ENCODE peak calls at places on chromosome 14, in six cellular contexts. I is HFF-Myc, W is gastrocnemius medialis, C is BJ, K is A549, V is astrocyte of the spinal cord. T is an unnamed sample.

GRCh38 chr14:54189358-54190354 is 207.2 kb upstream of the CDKN3 start:
- DNase-seq in I (peak; percentile 77), W (no peak), C (no peak), K (peak; percentile 55), V (peak; percentile 82), T (peak; percentile 93)

GRCh38 chr14:76762617-76763361 is 1.5 kb downstream of the VASH1 start:
- DNase-seq in I (no peak), W (no peak), C (no peak), K (no peak), V (no peak), T (no peak)

GRCh38 chr14:32383337-32384009 is 54.4 kb downstream of the AKAP6 start:
- DNase-seq in I (no peak), W (no peak), C (no peak), K (no peak), V (no peak), T (peak; percentile 55)

GRCh38 chr14:89576132-89576923 is 159.3 kb upstream of the FOXN3 start:
- DNase-seq in I (no peak), W (no peak), C (no peak), K (no peak), V (no peak), T (no peak)

GRCh38 chr14:22099942-22100763 is 426.5 kb upstream of the OR4E1 start:
- DNase-seq in I (peak; percentile 32), W (peak; percentile 45), C (no peak), K (peak; percentile 81), V (peak; percentile 51), T (peak; percentile 90)

GRCh38 chr14:91112172-91112571 is 1.7 kb upstream of the DGLUCY start:
- DNase-seq in I (no peak), W (no peak), C (no peak), K (no peak), V (no peak), T (no peak)

GRCh38 chr14:45185110-45185814 is 49.5 kb downstream of the FANCM start:
- DNase-seq in I (no peak), W (no peak), C (no peak), K (no peak), V (no peak), T (peak; percentile 23)

GRCh38 chr14:77543637-77544334 is 45.2 kb upstream of the ISM2 start:
- DNase-seq in I (no peak), W (no peak), C (no peak), K (no peak), V (no peak), T (no peak)

GRCh38 chr14:94560782-94561655 is at the start of gene SERPINA4:
- DNase-seq in I (no peak), W (no peak), C (no peak), K (no peak), V (no peak), T (no peak)

GRCh38 chr14:26917086-26917485 is 319.3 kb upstream of the NOVA1 start:
- DNase-seq in I (peak; percentile 11), W (peak; percentile 10), C (no peak), K (peak; percentile 6), V (peak; percentile 47), T (peak; percentile 56)

GRCh38 chr14:29240046-29240445 is 473.5 kb downstream of the FOXG1 start:
- DNase-seq in I (no peak), W (no peak), C (peak; percentile 80), K (peak; percentile 11), V (peak; percentile 86), T (peak; percentile 29)

GRCh38 chr14:59281613-59282012 is 93.1 kb downstream of the DAAM1 start:
- DNase-seq in I (no peak), W (no peak), C (no peak), K (no peak), V (peak; percentile 29), T (peak; percentile 93)

GRCh38 chr14:63276016-63276415 is 42.7 kb downstream of the GPHB5 start:
- DNase-seq in I (no peak), W (no peak), C (no peak), K (no peak), V (no peak), T (no peak)

GRCh38 chr14:29759521-29760340 is 167.9 kb downstream of the PRKD1 start:
- DNase-seq in I (no peak), W (no peak), C (no peak), K (no peak), V (no peak), T (no peak)

GRCh38 chr14:80055912-80056801 is 155.1 kb downstream of the DIO2 start:
- DNase-seq in I (peak; percentile 39), W (peak; percentile 2), C (no peak), K (peak; percentile 75), V (peak; percentile 74), T (peak; percentile 64)

GRCh38 chr14:29085546-29085945 is 319.0 kb downstream of the FOXG1 start:
- DNase-seq in I (no peak), W (no peak), C (no peak), K (peak; percentile 8), V (no peak), T (peak; percentile 13)

GRCh38 chr14:53621986-53622385 is 334.6 kb downstream of the BMP4 start:
- DNase-seq in I (no peak), W (no peak), C (no peak), K (no peak), V (no peak), T (no peak)

GRCh38 chr14:67269338-67270060 is 28.3 kb downstream of the PALS1 start:
- DNase-seq in I (no peak), W (no peak), C (peak; percentile 54), K (no peak), V (peak; percentile 81), T (no peak)

GRCh38 chr14:76761198-76761848 is at the start of gene VASH1:
- DNase-seq in I (no peak), W (no peak), C (no peak), K (peak; percentile 61), V (peak; percentile 62), T (peak; percentile 51)

GRCh38 chr14:63713765-63714164 is 14.1 kb downstream of the SGPP1 start:
- DNase-seq in I (peak; percentile 26), W (no peak), C (no peak), K (peak; percentile 52), V (peak; percentile 54), T (peak; percentile 79)

GRCh38 chr14:75752086-75752485 is 91.0 kb downstream of the TTLL5 start:
- DNase-seq in I (no peak), W (no peak), C (no peak), K (no peak), V (no peak), T (no peak)

GRCh38 chr14:76267322-76268012 is 108.5 kb upstream of the ESRRB start:
- DNase-seq in I (no peak), W (peak; percentile 36), C (no peak), K (no peak), V (peak; percentile 39), T (peak; percentile 10)

GRCh38 chr14:35963209-35963608 is 137.1 kb downstream of the BRMS1L start:
- DNase-seq in I (no peak), W (no peak), C (no peak), K (peak; percentile 27), V (no peak), T (peak; percentile 46)
- TF ChIP-seq CTCF in I (peak; percentile 23), W (no peak), C (peak; percentile 6), K (peak; percentile 14), V (no peak), T (peak; percentile 35)

DNA sequence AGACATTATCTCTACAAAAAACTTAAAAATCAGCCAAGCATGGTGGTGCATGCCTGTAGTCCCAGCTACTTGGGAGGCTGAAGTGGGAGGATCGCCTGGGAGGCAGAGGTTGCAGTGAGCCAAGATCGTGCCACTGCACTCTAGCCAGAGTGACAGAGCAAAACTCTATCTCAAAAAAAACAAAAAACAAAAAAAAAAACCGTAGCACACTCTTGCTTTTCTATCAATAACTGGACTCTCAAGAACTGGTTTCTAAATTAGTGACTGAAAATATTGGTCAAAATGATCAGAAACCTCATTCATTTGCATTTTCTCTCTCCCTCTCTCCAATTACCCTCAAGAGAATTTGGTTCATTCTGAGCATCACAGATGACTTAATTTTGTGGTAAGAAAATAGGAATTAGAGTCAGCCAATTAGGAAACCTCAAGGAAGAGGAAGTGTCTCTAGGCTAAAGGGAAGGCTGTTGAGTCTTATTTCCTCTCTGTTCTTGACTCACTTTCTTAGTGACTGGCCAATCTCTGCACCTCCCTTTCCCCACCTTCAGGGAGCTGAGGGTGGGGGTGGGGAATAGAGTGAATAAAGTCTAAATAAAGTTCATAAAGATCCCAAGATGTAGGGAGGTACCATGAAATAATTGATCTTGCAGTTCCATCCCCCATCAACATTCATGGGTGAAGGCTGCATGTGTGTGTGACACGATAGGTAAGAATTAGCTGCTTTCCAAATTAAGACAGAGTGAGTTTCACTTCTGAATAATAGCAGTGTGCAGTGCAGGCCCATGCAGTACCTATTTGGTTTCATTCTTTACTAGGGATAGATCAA is 6.8 kb upstream of the PSMA6 start:
- DNase-seq in I (no peak), W (no peak), C (no peak), K (no peak), V (no peak), T (peak; percentile 62)
- H3K4me3 ChIP-seq in I (no peak overlapping the region), W (no peak overlapping the region), C (no peak overlapping the region), K (no peak overlapping the region), V (no peak overlapping the region), T (no peak overlapping the region)

GRCh38 chr14:105281354-105282097 is 19.3 kb downstream of the BRF1 start:
- DNase-seq in I (peak; percentile 41), W (no peak), C (peak; percentile 29), K (peak; percentile 76), V (peak; percentile 72), T (peak; percentile 72)
- TF ChIP-seq CTCF in I (peak; percentile 77), W (peak; percentile 55), C (peak; percentile 78), K (peak; percentile 85), V (peak; percentile 83), T (peak; percentile 80)

GRCh38 chr14:100298551-100299237 is 7.5 kb downstream of the SLC25A29 start:
- DNase-seq in I (no peak), W (no peak), C (no peak), K (no peak), V (no peak), T (no peak)

GRCh38 chr14:100295376-100296105 is 10.7 kb downstream of the SLC25A29 start:
- DNase-seq in I (no peak), W (no peak), C (no peak), K (no peak), V (no peak), T (no peak)

GRCh38 chr14:100296106-100296651 is 10.1 kb downstream of the SLC25A29 start:
- DNase-seq in I (no peak), W (no peak), C (no peak), K (no peak), V (no peak), T (no peak)

GRCh38 chr14:100299238-100299560 is 7.0 kb downstream of the SLC25A29 start:
- DNase-seq in I (no peak), W (no peak), C (no peak), K (no peak), V (no peak), T (no peak)

DNA sequence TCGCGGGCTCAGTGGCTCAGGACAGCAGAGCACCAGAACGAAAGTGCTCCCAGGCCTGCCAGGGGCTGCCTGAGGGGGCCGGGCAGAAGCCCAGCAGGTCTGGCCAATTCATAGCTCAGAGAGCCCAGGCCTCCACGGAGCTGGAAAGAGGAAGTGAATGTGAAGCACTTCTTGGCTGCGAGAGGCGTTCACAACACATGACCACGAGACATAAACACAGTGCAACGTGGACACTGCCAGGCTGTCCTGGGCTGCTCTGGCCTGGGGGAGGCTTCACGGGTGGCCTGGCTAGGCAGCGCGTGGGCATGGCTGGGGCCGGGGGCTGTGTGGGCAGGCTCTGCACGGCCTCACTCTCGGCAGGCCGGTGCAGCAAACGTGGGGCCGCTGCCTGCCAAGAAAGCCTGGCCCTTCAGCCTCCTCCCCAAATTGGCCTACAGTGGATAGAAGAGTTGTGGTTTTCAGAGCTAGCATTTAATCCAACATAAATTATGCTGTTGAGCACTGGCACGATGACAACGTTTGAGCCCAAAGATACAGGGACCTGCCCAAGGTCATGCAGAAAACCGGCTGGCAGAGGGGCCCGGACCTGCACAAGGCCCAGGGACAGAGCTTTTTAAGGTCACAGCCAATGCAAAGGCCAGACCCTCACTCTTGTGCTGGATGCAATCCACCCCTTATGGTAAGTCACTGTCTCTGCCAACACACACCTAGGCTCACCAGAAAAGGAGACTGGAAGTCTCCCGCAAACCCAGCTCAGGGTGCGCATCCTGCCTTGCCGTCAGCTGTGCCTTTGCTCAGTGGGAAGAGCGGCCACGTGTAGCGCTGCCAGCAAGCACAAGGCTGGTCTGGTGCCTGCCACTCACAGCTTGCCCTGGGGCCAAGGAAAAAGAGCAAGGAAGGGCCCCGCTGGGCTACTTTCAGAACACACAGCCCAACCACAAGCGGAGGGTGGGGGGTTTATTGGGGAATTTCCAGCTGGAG is 8.6 kb downstream of the SLC25A29 start:
- DNase-seq in I (no peak), W (peak; percentile 69), C (no peak), K (no peak), V (peak; percentile 67), T (no peak)
- H3K4me3 ChIP-seq in I (no peak overlapping the region), W (peak overlapping the region; percentile 7), C (no peak overlapping the region), K (no peak overlapping the region), V (no peak overlapping the region), T (no peak overlapping the region)